ENCODE peak calls at places on chromosome 12, in seven cellular contexts. D is pons; U is stimulated activated CD4-positive, alpha-beta T cell treated with anti-CD3 and anti-CD28 coated beads, Interleukin-15, amount 100 ng/mL, for 24 hours; I is Caki2; O is T-helper 9 cell; W is choroid plexus epithelial cell; J is mesothelial cell of epicardium. Q is an unnamed sample.

GRCh38 chr12:117063162-117063911 is 35.9 kb downstream of the TESC start:
- DNase-seq in D (peak), U (peak), I (no peak), O (no peak), W (no peak), J (no peak), Q (no peak)

GRCh38 chr12:105214141-105214540 is 21.8 kb downstream of the APPL2 start:
- DNase-seq in D (no peak), U (no peak), I (peak), O (no peak), W (no peak), J (no peak), Q (no peak)

GRCh38 chr12:95601626-95602025 is 50.4 kb upstream of the USP44 start:
- DNase-seq in D (no peak), U (no peak), I (peak), O (no peak), W (peak), J (no peak), Q (no peak)

GRCh38 chr12:130552483-130552996 is 163.6 kb downstream of the RIMBP2 start:
- DNase-seq in D (no peak), U (no peak), I (peak), O (no peak), W (peak), J (no peak), Q (no peak)

GRCh38 chr12:110278137-110278536 is 2.9 kb upstream of the ATP2A2 start:
- DNase-seq in D (no peak), U (no peak), I (no peak), O (no peak), W (no peak), J (no peak), Q (no peak)

GRCh38 chr12:45216297-45216982 is 545 bp downstream of the ANO6 start:
- DNase-seq in D (no peak), U (peak), I (peak), O (peak), W (peak), J (peak), Q (no peak)

GRCh38 chr12:67457136-67457535 is 188.0 kb downstream of the CAND1 start:
- DNase-seq in D (no peak), U (no peak), I (no peak), O (no peak), W (no peak), J (no peak), Q (no peak)

GRCh38 chr12:119036878-119037493 is 55.6 kb downstream of the SRRM4 start:
- DNase-seq in D (peak), U (peak), I (peak), O (no peak), W (peak), J (no peak), Q (no peak)

GRCh38 chr12:8154526-8154925 is 2.3 kb upstream of the ZNF705A start:
- DNase-seq in D (no peak), U (no peak), I (no peak), O (no peak), W (no peak), J (no peak), Q (no peak)

GRCh38 chr12:60920841-60921495 is 1325.1 kb downstream of the SLC16A7 start:
- DNase-seq in D (no peak), U (no peak), I (no peak), O (no peak), W (peak), J (no peak), Q (no peak)

GRCh38 chr12:111024205-111024794 is 103.9 kb upstream of the MYL2 start:
- DNase-seq in D (peak), U (peak), I (peak), O (peak), W (peak), J (peak), Q (no peak)

GRCh38 chr12:106415134-106415533 is 57.6 kb downstream of the POLR3B start:
- DNase-seq in D (no peak), U (no peak), I (peak), O (no peak), W (peak), J (no peak), Q (no peak)

GRCh38 chr12:47509398-47509851 is 196.4 kb downstream of the RPAP3 start:
- DNase-seq in D (no peak), U (no peak), I (no peak), O (no peak), W (peak), J (no peak), Q (no peak)

GRCh38 chr12:117189725-117190209 is 503 bp downstream of the FBXO21 start:
- DNase-seq in D (no peak), U (peak), I (peak), O (peak), W (peak), J (no peak), Q (no peak)

GRCh38 chr12:109573029-109573913 is at the start of the genes MMAB and MVK:
- DNase-seq in D (peak), U (peak), I (peak), O (peak), W (peak), J (peak), Q (peak)

GRCh38 chr12:76883826-76884225 is 5.0 kb upstream of the CSRP2 start:
- DNase-seq in D (no peak), U (no peak), I (no peak), O (no peak), W (peak), J (no peak), Q (no peak)

GRCh38 chr12:111596985-111597730 is 2.0 kb downstream of the ATXN2 start:
- DNase-seq in D (peak), U (peak), I (peak), O (no peak), W (peak), J (no peak), Q (no peak)

GRCh38 chr12:11578461-11578993 is 70.9 kb upstream of the ETV6 start:
- DNase-seq in D (no peak), U (peak), I (no peak), O (no peak), W (no peak), J (no peak), Q (no peak)

GRCh38 chr12:52356762-52357580 is 10.3 kb downstream of the KRT85 start:
- DNase-seq in D (no peak), U (no peak), I (no peak), O (no peak), W (no peak), J (no peak), Q (no peak)

GRCh38 chr12:40693503-40693863 is 1.2 kb downstream of the CNTN1 start:
- DNase-seq in D (peak), U (no peak), I (no peak), O (no peak), W (peak), J (peak), Q (no peak)

GRCh38 chr12:89064151-89064550 is 288.1 kb downstream of the DUSP6 start:
- DNase-seq in D (no peak), U (no peak), I (no peak), O (no peak), W (no peak), J (no peak), Q (no peak)

GRCh38 chr12:111412007-111412829 is 6.5 kb downstream of the SH2B3 start:
- DNase-seq in D (peak), U (no peak), I (peak), O (no peak), W (peak), J (no peak), Q (no peak)

GRCh38 chr12:119589087-119589486 is 4.5 kb upstream of the TMEM233 start:
- DNase-seq in D (no peak), U (no peak), I (no peak), O (no peak), W (peak), J (no peak), Q (no peak)

GRCh38 chr12:100793182-100793581 is 1.4 kb upstream of the ANO4 start:
- DNase-seq in D (no peak), U (no peak), I (no peak), O (no peak), W (peak), J (no peak), Q (no peak)

GRCh38 chr12:84954415-84954814 is 41.8 kb upstream of the SLC6A15 start:
- DNase-seq in D (no peak), U (no peak), I (no peak), O (no peak), W (no peak), J (no peak), Q (no peak)

GRCh38 chr12:117352260-117352659 is 9.2 kb downstream of the NOS1 start:
- DNase-seq in D (no peak), U (no peak), I (no peak), O (no peak), W (no peak), J (no peak), Q (no peak)

Q was measured in esophagus squamous epithelium.